ENCODE peak calls at places on chromosome 15, in eight cellular contexts. One of them, this sample, is unnamed.

GRCh38 chr15:76432604-76433003 is 96.0 kb downstream of the ISL2 start:
- DNase-seq in ACHN: no peak
- DNase-seq in activated naive CD8-positive, alpha-beta T cell treated with anti-CD3 and anti-CD28 coated beads, Interleukin-2, amount 10 ng/mL, durations not matched to agents 7 days and 5 days: no peak
- DNase-seq in HFFc6: no peak
- DNase-seq in CD8-positive, alpha-beta T cell: no peak
- DNase-seq in activated T-helper 1 cell treated with anti-CD3 and anti-CD28 coated beads, Interleukin-2, amount 50 U/mL, for 16 hours: no peak
- DNase-seq in SJSA1: no peak
- DNase-seq in stimulated activated naive CD8-positive, alpha-beta T cell treated with anti-CD3 and anti-CD28 coated beads, Interleukin-15, Interleukin-2, amounts not matched to agents 100 U/mL and 50 U/mL, for 24 hours: no peak
- DNase-seq in this sample: no peak

GRCh38 chr15:84975871-84976351 is 5.7 kb upstream of the PDE8A start:
- DNase-seq in HFFc6: no peak
- DNase-seq in stimulated activated naive CD8-positive, alpha-beta T cell treated with anti-CD3 and anti-CD28 coated beads, Interleukin-15, Interleukin-2, amounts not matched to agents 100 U/mL and 50 U/mL, for 24 hours: no peak
- DNase-seq in CD8-positive, alpha-beta T cell: no peak
- DNase-seq in SJSA1: no peak
- DNase-seq in ACHN: no peak
- DNase-seq in activated naive CD8-positive, alpha-beta T cell treated with anti-CD3 and anti-CD28 coated beads, Interleukin-2, amount 10 ng/mL, durations not matched to agents 7 days and 5 days: no peak
- DNase-seq in activated T-helper 1 cell treated with anti-CD3 and anti-CD28 coated beads, Interleukin-2, amount 50 U/mL, for 16 hours: no peak
- DNase-seq in this sample: no peak

GRCh38 chr15:61687124-61687523 is 373.1 kb downstream of the VPS13C start:
- DNase-seq in activated naive CD8-positive, alpha-beta T cell treated with anti-CD3 and anti-CD28 coated beads, Interleukin-2, amount 10 ng/mL, durations not matched to agents 7 days and 5 days: no peak
- DNase-seq in HFFc6: no peak
- DNase-seq in CD8-positive, alpha-beta T cell: no peak
- DNase-seq in activated T-helper 1 cell treated with anti-CD3 and anti-CD28 coated beads, Interleukin-2, amount 50 U/mL, for 16 hours: no peak
- DNase-seq in ACHN: no peak
- DNase-seq in SJSA1: no peak
- DNase-seq in stimulated activated naive CD8-positive, alpha-beta T cell treated with anti-CD3 and anti-CD28 coated beads, Interleukin-15, Interleukin-2, amounts not matched to agents 100 U/mL and 50 U/mL, for 24 hours: no peak
- DNase-seq in this sample: no peak

GRCh38 chr15:90974216-90974615 is 19.5 kb downstream of the RCCD1 start:
- DNase-seq in HFFc6: no peak
- DNase-seq in stimulated activated naive CD8-positive, alpha-beta T cell treated with anti-CD3 and anti-CD28 coated beads, Interleukin-15, Interleukin-2, amounts not matched to agents 100 U/mL and 50 U/mL, for 24 hours: no peak
- DNase-seq in activated naive CD8-positive, alpha-beta T cell treated with anti-CD3 and anti-CD28 coated beads, Interleukin-2, amount 10 ng/mL, durations not matched to agents 7 days and 5 days: no peak
- DNase-seq in ACHN: no peak
- DNase-seq in SJSA1: no peak
- DNase-seq in activated T-helper 1 cell treated with anti-CD3 and anti-CD28 coated beads, Interleukin-2, amount 50 U/mL, for 16 hours: no peak
- DNase-seq in CD8-positive, alpha-beta T cell: no peak
- DNase-seq in this sample: no peak

GRCh38 chr15:68402432-68403160 is 29.4 kb downstream of the ITGA11 start:
- DNase-seq in SJSA1: peak; percentile 36
- DNase-seq in activated naive CD8-positive, alpha-beta T cell treated with anti-CD3 and anti-CD28 coated beads, Interleukin-2, amount 10 ng/mL, durations not matched to agents 7 days and 5 days: no peak
- DNase-seq in activated T-helper 1 cell treated with anti-CD3 and anti-CD28 coated beads, Interleukin-2, amount 50 U/mL, for 16 hours: no peak
- DNase-seq in ACHN: no peak
- DNase-seq in stimulated activated naive CD8-positive, alpha-beta T cell treated with anti-CD3 and anti-CD28 coated beads, Interleukin-15, Interleukin-2, amounts not matched to agents 100 U/mL and 50 U/mL, for 24 hours: no peak
- DNase-seq in CD8-positive, alpha-beta T cell: no peak
- DNase-seq in HFFc6: no peak
- DNase-seq in this sample: no peak

GRCh38 chr15:23866832-23867231 is 179.7 kb upstream of the NDN start:
- DNase-seq in HFFc6: no peak
- DNase-seq in activated T-helper 1 cell treated with anti-CD3 and anti-CD28 coated beads, Interleukin-2, amount 50 U/mL, for 16 hours: no peak
- DNase-seq in activated naive CD8-positive, alpha-beta T cell treated with anti-CD3 and anti-CD28 coated beads, Interleukin-2, amount 10 ng/mL, durations not matched to agents 7 days and 5 days: no peak
- DNase-seq in stimulated activated naive CD8-positive, alpha-beta T cell treated with anti-CD3 and anti-CD28 coated beads, Interleukin-15, Interleukin-2, amounts not matched to agents 100 U/mL and 50 U/mL, for 24 hours: no peak
- DNase-seq in ACHN: peak; percentile 30
- DNase-seq in CD8-positive, alpha-beta T cell: no peak
- DNase-seq in SJSA1: no peak
- DNase-seq in this sample: no peak

GRCh38 chr15:70086636-70087035 is 11.1 kb downstream of the TLE3 start:
- DNase-seq in ACHN: no peak
- DNase-seq in activated naive CD8-positive, alpha-beta T cell treated with anti-CD3 and anti-CD28 coated beads, Interleukin-2, amount 10 ng/mL, durations not matched to agents 7 days and 5 days: no peak
- DNase-seq in activated T-helper 1 cell treated with anti-CD3 and anti-CD28 coated beads, Interleukin-2, amount 50 U/mL, for 16 hours: no peak
- DNase-seq in stimulated activated naive CD8-positive, alpha-beta T cell treated with anti-CD3 and anti-CD28 coated beads, Interleukin-15, Interleukin-2, amounts not matched to agents 100 U/mL and 50 U/mL, for 24 hours: no peak
- DNase-seq in SJSA1: no peak
- DNase-seq in HFFc6: no peak
- DNase-seq in CD8-positive, alpha-beta T cell: no peak
- DNase-seq in this sample: no peak

GRCh38 chr15:96047255-96047931 is 283.1 kb upstream of the NR2F2 start:
- DNase-seq in SJSA1: peak; percentile 52
- DNase-seq in activated naive CD8-positive, alpha-beta T cell treated with anti-CD3 and anti-CD28 coated beads, Interleukin-2, amount 10 ng/mL, durations not matched to agents 7 days and 5 days: no peak
- DNase-seq in HFFc6: peak; percentile 79
- DNase-seq in CD8-positive, alpha-beta T cell: no peak
- DNase-seq in ACHN: no peak
- DNase-seq in activated T-helper 1 cell treated with anti-CD3 and anti-CD28 coated beads, Interleukin-2, amount 50 U/mL, for 16 hours: no peak
- DNase-seq in stimulated activated naive CD8-positive, alpha-beta T cell treated with anti-CD3 and anti-CD28 coated beads, Interleukin-15, Interleukin-2, amounts not matched to agents 100 U/mL and 50 U/mL, for 24 hours: no peak
- DNase-seq in this sample: no peak

GRCh38 chr15:41546846-41547786 is 3.1 kb upstream of the RPAP1 start:
- DNase-seq in stimulated activated naive CD8-positive, alpha-beta T cell treated with anti-CD3 and anti-CD28 coated beads, Interleukin-15, Interleukin-2, amounts not matched to agents 100 U/mL and 50 U/mL, for 24 hours: no peak
- DNase-seq in activated T-helper 1 cell treated with anti-CD3 and anti-CD28 coated beads, Interleukin-2, amount 50 U/mL, for 16 hours: no peak
- DNase-seq in activated naive CD8-positive, alpha-beta T cell treated with anti-CD3 and anti-CD28 coated beads, Interleukin-2, amount 10 ng/mL, durations not matched to agents 7 days and 5 days: no peak
- DNase-seq in HFFc6: peak; percentile 78
- DNase-seq in CD8-positive, alpha-beta T cell: no peak
- DNase-seq in ACHN: peak; percentile 23
- DNase-seq in SJSA1: peak; percentile 89
- DNase-seq in this sample: no peak

GRCh38 chr15:69665641-69666091 is 213.0 kb downstream of the RPLP1 start:
- DNase-seq in HFFc6: no peak
- DNase-seq in ACHN: no peak
- DNase-seq in CD8-positive, alpha-beta T cell: no peak
- DNase-seq in activated T-helper 1 cell treated with anti-CD3 and anti-CD28 coated beads, Interleukin-2, amount 50 U/mL, for 16 hours: no peak
- DNase-seq in activated naive CD8-positive, alpha-beta T cell treated with anti-CD3 and anti-CD28 coated beads, Interleukin-2, amount 10 ng/mL, durations not matched to agents 7 days and 5 days: no peak
- DNase-seq in stimulated activated naive CD8-positive, alpha-beta T cell treated with anti-CD3 and anti-CD28 coated beads, Interleukin-15, Interleukin-2, amounts not matched to agents 100 U/mL and 50 U/mL, for 24 hours: peak; percentile 31
- DNase-seq in SJSA1: no peak
- DNase-seq in this sample: no peak

GRCh38 chr15:25691544-25692430 is 171.3 kb downstream of the ATP10A start:
- DNase-seq in activated T-helper 1 cell treated with anti-CD3 and anti-CD28 coated beads, Interleukin-2, amount 50 U/mL, for 16 hours: no peak
- DNase-seq in activated naive CD8-positive, alpha-beta T cell treated with anti-CD3 and anti-CD28 coated beads, Interleukin-2, amount 10 ng/mL, durations not matched to agents 7 days and 5 days: no peak
- DNase-seq in ACHN: peak; percentile 12
- DNase-seq in stimulated activated naive CD8-positive, alpha-beta T cell treated with anti-CD3 and anti-CD28 coated beads, Interleukin-15, Interleukin-2, amounts not matched to agents 100 U/mL and 50 U/mL, for 24 hours: no peak
- DNase-seq in CD8-positive, alpha-beta T cell: no peak
- DNase-seq in SJSA1: no peak
- DNase-seq in HFFc6: peak; percentile 29
- DNase-seq in this sample: no peak

GRCh38 chr15:57323806-57324589 is 52.3 kb upstream of the CGNL1 start:
- DNase-seq in CD8-positive, alpha-beta T cell: peak; percentile 25
- DNase-seq in activated naive CD8-positive, alpha-beta T cell treated with anti-CD3 and anti-CD28 coated beads, Interleukin-2, amount 10 ng/mL, durations not matched to agents 7 days and 5 days: no peak
- DNase-seq in SJSA1: peak; percentile 96
- DNase-seq in stimulated activated naive CD8-positive, alpha-beta T cell treated with anti-CD3 and anti-CD28 coated beads, Interleukin-15, Interleukin-2, amounts not matched to agents 100 U/mL and 50 U/mL, for 24 hours: peak; percentile 8
- DNase-seq in HFFc6: no peak
- DNase-seq in activated T-helper 1 cell treated with anti-CD3 and anti-CD28 coated beads, Interleukin-2, amount 50 U/mL, for 16 hours: no peak
- DNase-seq in ACHN: peak; percentile 94
- DNase-seq in this sample: no peak

GRCh38 chr15:58477228-58477627 is 45.4 kb downstream of the LIPC start:
- DNase-seq in HFFc6: no peak
- DNase-seq in CD8-positive, alpha-beta T cell: no peak
- DNase-seq in SJSA1: no peak
- DNase-seq in activated naive CD8-positive, alpha-beta T cell treated with anti-CD3 and anti-CD28 coated beads, Interleukin-2, amount 10 ng/mL, durations not matched to agents 7 days and 5 days: no peak
- DNase-seq in ACHN: no peak
- DNase-seq in stimulated activated naive CD8-positive, alpha-beta T cell treated with anti-CD3 and anti-CD28 coated beads, Interleukin-15, Interleukin-2, amounts not matched to agents 100 U/mL and 50 U/mL, for 24 hours: no peak
- DNase-seq in activated T-helper 1 cell treated with anti-CD3 and anti-CD28 coated beads, Interleukin-2, amount 50 U/mL, for 16 hours: no peak
- DNase-seq in this sample: no peak

GRCh38 chr15:78051622-78052405 is 25.7 kb downstream of the TBC1D2B start:
- DNase-seq in activated T-helper 1 cell treated with anti-CD3 and anti-CD28 coated beads, Interleukin-2, amount 50 U/mL, for 16 hours: no peak
- DNase-seq in HFFc6: no peak
- DNase-seq in SJSA1: no peak
- DNase-seq in stimulated activated naive CD8-positive, alpha-beta T cell treated with anti-CD3 and anti-CD28 coated beads, Interleukin-15, Interleukin-2, amounts not matched to agents 100 U/mL and 50 U/mL, for 24 hours: no peak
- DNase-seq in activated naive CD8-positive, alpha-beta T cell treated with anti-CD3 and anti-CD28 coated beads, Interleukin-2, amount 10 ng/mL, durations not matched to agents 7 days and 5 days: no peak
- DNase-seq in ACHN: no peak
- DNase-seq in CD8-positive, alpha-beta T cell: no peak
- DNase-seq in this sample: no peak

This sample was measured in central memory CD4-positive, alpha-beta T cell.